ENCODE peak calls at places on chromosomes 7 and 10, in four cellular contexts. One of them, this sample, is unnamed.

GRCh38 chr10:63436225-63436624 is 29.6 kb downstream of the JMJD1C start:
- DNase-seq in left lung: no peak
- DNase-seq in CD4-positive, CD25-positive, alpha-beta regulatory T cell: no peak
- DNase-seq in GM23248: no peak
- DNase-seq in this sample: no peak

GRCh38 chr10:18290651-18291313 is 150.6 kb downstream of the CACNB2 start:
- DNase-seq in left lung: no peak
- DNase-seq in CD4-positive, CD25-positive, alpha-beta regulatory T cell: no peak
- DNase-seq in GM23248: no peak
- DNase-seq in this sample: no peak

GRCh38 chr7:117889611-117890010 is 16.4 kb upstream of the CTTNBP2 start:
- DNase-seq in left lung: no peak
- DNase-seq in CD4-positive, CD25-positive, alpha-beta regulatory T cell: no peak
- DNase-seq in GM23248: no peak
- DNase-seq in this sample: no peak

GRCh38 chr7:116952640-116953371 is 495 bp upstream of the ST7 start:
- DNase-seq in left lung: peak; percentile 87
- DNase-seq in CD4-positive, CD25-positive, alpha-beta regulatory T cell: no peak
- DNase-seq in GM23248: peak; percentile 78
- DNase-seq in this sample: peak; percentile 85

GRCh38 chr7:117068511-117069155 is 115.3 kb downstream of the ST7 start:
- DNase-seq in left lung: no peak
- DNase-seq in CD4-positive, CD25-positive, alpha-beta regulatory T cell: no peak
- DNase-seq in GM23248: no peak
- DNase-seq in this sample: no peak

GRCh38 chr7:101164071-101164840 is 1.1 kb downstream of the VGF start:
- DNase-seq in left lung: peak; percentile 63
- DNase-seq in CD4-positive, CD25-positive, alpha-beta regulatory T cell: no peak
- DNase-seq in GM23248: peak; percentile 86
- DNase-seq in this sample: peak; percentile 81

GRCh38 chr7:80851896-80852476 is 66.9 kb downstream of the SEMA3C start:
- DNase-seq in left lung: no peak
- DNase-seq in CD4-positive, CD25-positive, alpha-beta regulatory T cell: no peak
- DNase-seq in GM23248: peak; percentile 66
- DNase-seq in this sample: no peak

GRCh38 chr10:16867556-16867955 is 50.3 kb upstream of the RSU1 start:
- DNase-seq in left lung: no peak
- DNase-seq in CD4-positive, CD25-positive, alpha-beta regulatory T cell: no peak
- DNase-seq in GM23248: peak; percentile 73
- DNase-seq in this sample: no peak

GRCh38 chr10:33813871-33814270 is 479.4 kb upstream of the NRP1 start:
- DNase-seq in left lung: no peak
- DNase-seq in CD4-positive, CD25-positive, alpha-beta regulatory T cell: no peak
- DNase-seq in GM23248: no peak
- DNase-seq in this sample: no peak

GRCh38 chr7:92586403-92586802 is 3.8 kb downstream of the FAM133B start:
- DNase-seq in left lung: no peak
- DNase-seq in CD4-positive, CD25-positive, alpha-beta regulatory T cell: no peak
- DNase-seq in GM23248: peak; percentile 70
- DNase-seq in this sample: no peak

GRCh38 chr10:19749185-19749729 is 67.0 kb upstream of the PLXDC2 start:
- DNase-seq in left lung: no peak
- DNase-seq in CD4-positive, CD25-positive, alpha-beta regulatory T cell: no peak
- DNase-seq in GM23248: peak; percentile 80
- DNase-seq in this sample: no peak

GRCh38 chr7:2100278-2101205 is 132.2 kb downstream of the MAD1L1 start:
- DNase-seq in left lung: no peak
- DNase-seq in CD4-positive, CD25-positive, alpha-beta regulatory T cell: no peak
- DNase-seq in GM23248: no peak
- DNase-seq in this sample: no peak

GRCh38 chr7:108108131-108108530 is 22.0 kb downstream of the LAMB4 start:
- DNase-seq in left lung: no peak
- DNase-seq in CD4-positive, CD25-positive, alpha-beta regulatory T cell: no peak
- DNase-seq in GM23248: no peak
- DNase-seq in this sample: no peak

GRCh38 chr10:103799341-103799740 is 56.0 kb downstream of the SH3PXD2A start:
- DNase-seq in left lung: no peak
- DNase-seq in CD4-positive, CD25-positive, alpha-beta regulatory T cell: no peak
- DNase-seq in GM23248: no peak
- DNase-seq in this sample: no peak

GRCh38 chr7:75849573-75849972 is 29.3 kb upstream of the RHBDD2 start:
- DNase-seq in left lung: no peak
- DNase-seq in CD4-positive, CD25-positive, alpha-beta regulatory T cell: no peak
- DNase-seq in GM23248: no peak
- DNase-seq in this sample: no peak

GRCh38 chr7:77353407-77353721 is 62.8 kb downstream of the GSAP start:
- DNase-seq in left lung: no peak
- DNase-seq in CD4-positive, CD25-positive, alpha-beta regulatory T cell: no peak
- DNase-seq in GM23248: no peak
- DNase-seq in this sample: no peak

GRCh38 chr7:77352688-77353406 is 63.3 kb downstream of the GSAP start:
- DNase-seq in left lung: no peak
- DNase-seq in CD4-positive, CD25-positive, alpha-beta regulatory T cell: no peak
- DNase-seq in GM23248: no peak
- DNase-seq in this sample: no peak

GRCh38 chr7:77354914-77355313 is 61.2 kb downstream of the GSAP start:
- DNase-seq in left lung: no peak
- DNase-seq in CD4-positive, CD25-positive, alpha-beta regulatory T cell: no peak
- DNase-seq in GM23248: no peak
- DNase-seq in this sample: no peak

GRCh38 chr7:77353911-77354310 is 62.2 kb downstream of the GSAP start:
- DNase-seq in left lung: no peak
- DNase-seq in CD4-positive, CD25-positive, alpha-beta regulatory T cell: no peak
- DNase-seq in GM23248: no peak
- DNase-seq in this sample: no peak

DNA sequence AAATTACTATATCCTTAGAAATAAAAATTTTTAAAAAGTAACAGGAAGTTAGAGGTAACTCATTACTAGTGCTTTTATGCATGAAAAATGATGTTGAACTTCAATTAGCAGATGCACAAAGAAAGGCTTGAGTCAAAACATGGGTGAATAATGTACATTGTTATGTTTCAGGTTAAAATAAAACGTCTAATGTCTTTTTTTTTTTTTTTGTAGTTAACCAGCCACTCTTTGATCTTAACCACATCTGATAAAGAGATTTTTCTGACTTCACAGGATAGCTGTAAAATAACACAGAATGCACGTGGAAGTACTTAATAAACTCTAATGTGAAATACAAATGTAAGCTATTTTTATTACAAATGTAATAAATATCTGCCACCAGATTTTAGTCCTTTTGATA is 61.7 kb downstream of the GSAP start:
- DNase-seq in left lung: no peak
- DNase-seq in CD4-positive, CD25-positive, alpha-beta regulatory T cell: no peak
- DNase-seq in GM23248: no peak
- DNase-seq in this sample: no peak
- H3K4me1 ChIP-seq in left lung: peaks cover 7% of the 10 kb centered on the region
- H3K4me1 ChIP-seq in CD4-positive, CD25-positive, alpha-beta regulatory T cell: peaks cover 49% of the 10 kb centered on the region
- H3K4me1 ChIP-seq in GM23248: no peaks in the 10 kb centered on the region
- H3K4me1 ChIP-seq in this sample: no peaks in the 10 kb centered on the region

DNA sequence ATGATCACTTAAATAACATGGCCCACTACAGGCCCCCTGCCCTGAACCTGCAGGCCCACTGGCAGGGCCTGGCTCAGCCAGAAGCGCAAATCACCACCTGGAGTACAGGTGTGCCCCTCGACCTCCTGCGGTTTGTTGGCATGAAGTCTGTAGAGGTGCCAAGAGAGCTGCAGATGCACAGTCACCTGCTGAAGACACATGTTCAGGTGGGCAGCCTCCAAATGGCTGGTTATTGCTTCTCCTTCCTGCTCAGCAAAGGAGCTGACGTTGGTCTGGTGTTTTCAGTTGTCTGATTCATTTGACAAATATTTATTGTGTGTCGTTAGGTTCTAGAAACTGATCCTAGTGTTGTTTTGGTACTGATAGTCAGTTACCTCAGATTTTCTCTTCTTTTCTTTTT is 29.0 kb downstream of the DHTKD1 start:
- DNase-seq in left lung: no peak
- DNase-seq in CD4-positive, CD25-positive, alpha-beta regulatory T cell: no peak
- DNase-seq in GM23248: no peak
- DNase-seq in this sample: no peak
- H3K36me3 ChIP-seq in left lung: peaks cover 72% of the 10 kb centered on the region
- H3K36me3 ChIP-seq in CD4-positive, CD25-positive, alpha-beta regulatory T cell: peaks cover 43% of the 10 kb centered on the region
- H3K36me3 ChIP-seq in GM23248: peaks cover 17% of the 10 kb centered on the region
- H3K36me3 ChIP-seq in this sample: peaks cover 2% of the 10 kb centered on the region

GRCh38 chr10:43482319-43483078 is 45.6 kb downstream of the ZNF487 start:
- DNase-seq in left lung: no peak
- DNase-seq in CD4-positive, CD25-positive, alpha-beta regulatory T cell: no peak
- DNase-seq in GM23248: no peak
- DNase-seq in this sample: no peak
- H3K9me3 ChIP-seq in left lung: no peaks in the 10 kb centered on the region
- H3K9me3 ChIP-seq in CD4-positive, CD25-positive, alpha-beta regulatory T cell: peaks cover 27% of the 10 kb centered on the region
- H3K9me3 ChIP-seq in GM23248: no peaks in the 10 kb centered on the region
- H3K9me3 ChIP-seq in this sample: peaks cover 8% of the 10 kb centered on the region

DNA sequence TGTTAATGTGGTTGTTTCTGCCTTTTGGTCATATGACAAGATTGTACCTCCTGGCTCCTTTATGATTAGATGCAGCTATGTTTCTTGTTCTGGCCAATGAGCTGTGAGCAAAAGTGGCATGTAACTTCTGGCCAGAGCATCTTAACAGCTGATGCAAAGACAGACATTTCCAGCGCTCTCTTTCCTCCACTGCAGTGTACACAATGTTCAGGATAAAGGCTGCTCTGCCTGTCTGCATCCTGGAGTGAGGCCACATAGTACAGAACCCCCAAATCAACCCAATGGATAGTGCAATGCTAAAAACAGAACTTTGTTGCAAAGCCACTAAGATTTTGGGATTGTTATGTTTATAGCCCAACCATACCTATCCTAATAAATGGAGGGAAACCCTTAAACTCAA is 17.9 kb downstream of the EPC1 start:
- DNase-seq in left lung: no peak
- DNase-seq in CD4-positive, CD25-positive, alpha-beta regulatory T cell: no peak
- DNase-seq in GM23248: no peak
- DNase-seq in this sample: no peak
- H3K4me1 ChIP-seq in left lung: peaks cover 29% of the 10 kb centered on the region
- H3K4me1 ChIP-seq in CD4-positive, CD25-positive, alpha-beta regulatory T cell: peaks cover 95% of the 10 kb centered on the region
- H3K4me1 ChIP-seq in GM23248: peaks cover 36% of the 10 kb centered on the region
- H3K4me1 ChIP-seq in this sample: peaks cover 6% of the 10 kb centered on the region

GRCh38 chr10:46297406-46298204 is 10.8 kb downstream of the ANTXRL start:
- DNase-seq in left lung: no peak
- DNase-seq in CD4-positive, CD25-positive, alpha-beta regulatory T cell: no peak
- DNase-seq in GM23248: no peak
- DNase-seq in this sample: no peak
- H3K36me3 ChIP-seq in left lung: no peaks in the 10 kb centered on the region
- H3K36me3 ChIP-seq in CD4-positive, CD25-positive, alpha-beta regulatory T cell: no peaks in the 10 kb centered on the region
- H3K36me3 ChIP-seq in GM23248: no peaks in the 10 kb centered on the region
- H3K36me3 ChIP-seq in this sample: no peaks in the 10 kb centered on the region